ENCODE peak calls at places on chromosomes 1 and 21, in eight cellular contexts. T, B, O, E, M, R, C and H are unnamed samples.

GRCh38 chr1:26017606-26018005 is 4.0 kb upstream of the EXTL1 start:
- DNase-seq in C (no peak), M (no peak), O (no peak), T (peak), R (no peak), B (no peak), E (no peak), H (no peak)

GRCh38 chr1:31591425-31592093 is 15.2 kb downstream of the TINAGL1 start:
- DNase-seq in C (peak), B (peak), T (no peak), R (peak), E (no peak), M (peak), O (no peak), H (no peak)

GRCh38 chr1:81576996-81577697 is 223.6 kb upstream of the ADGRL2 start:
- DNase-seq in M (no peak), B (no peak), O (no peak), E (no peak), R (no peak), T (no peak), C (no peak), H (no peak)

GRCh38 chr21:42315296-42315891 is at the start of gene TFF3:
- DNase-seq in O (no peak), C (peak), B (peak), R (no peak), E (peak), T (no peak), M (no peak), H (no peak)

GRCh38 chr1:228207851-228208821 is at the start of gene OBSCN:
- DNase-seq in O (peak), E (peak), C (no peak), M (no peak), T (no peak), R (no peak), B (no peak), H (no peak)

GRCh38 chr1:167432780-167433179 is 85.5 kb downstream of the CD247 start:
- DNase-seq in O (no peak), T (no peak), R (no peak), E (no peak), M (no peak), C (peak), B (no peak), H (no peak)

GRCh38 chr1:225906467-225906866 is 17.5 kb upstream of the LEFTY1 start:
- DNase-seq in B (no peak), O (no peak), T (no peak), C (no peak), M (no peak), E (no peak), R (no peak), H (no peak)

GRCh38 chr1:60436148-60436547 is 362.6 kb upstream of the C1orf87 start:
- DNase-seq in M (no peak), O (no peak), R (no peak), T (no peak), E (no peak), C (no peak), B (no peak), H (no peak)

GRCh38 chr1:174912243-174912642 is 87.5 kb upstream of the CACYBP start:
- DNase-seq in R (no peak), O (no peak), B (no peak), E (no peak), M (no peak), C (no peak), T (no peak), H (peak)

GRCh38 chr1:205328476-205328875 is 6.9 kb upstream of the NUAK2 start:
- DNase-seq in B (no peak), T (no peak), R (no peak), O (no peak), C (no peak), E (peak), M (no peak), H (peak)

GRCh38 chr21:32392299-32392879 is 423 bp downstream of the URB1 start:
- DNase-seq in R (no peak), T (no peak), B (peak), O (no peak), E (no peak), C (no peak), M (peak), H (no peak)

GRCh38 chr1:202106340-202107284 is 16.1 kb upstream of the GPR37L1 start:
- DNase-seq in R (no peak), O (no peak), M (peak), T (no peak), E (peak), B (no peak), C (no peak), H (no peak)

GRCh38 chr21:25186278-25186677 is 421.0 kb downstream of the MRPL39 start:
- DNase-seq in T (no peak), R (no peak), O (no peak), C (no peak), E (no peak), B (no peak), M (no peak), H (no peak)

GRCh38 chr1:38029081-38029681 is 16.6 kb downstream of the UTP11 start:
- DNase-seq in C (peak), M (no peak), R (peak), E (no peak), O (peak), B (peak), T (no peak), H (no peak)

GRCh38 chr1:182802006-182802798 is 12.6 kb downstream of the NPL start:
- DNase-seq in C (no peak), O (no peak), T (no peak), E (no peak), R (no peak), B (no peak), M (peak), H (no peak)

GRCh38 chr1:60923287-60924110 is 158.9 kb upstream of the NFIA start:
- DNase-seq in M (no peak), C (no peak), O (no peak), B (no peak), T (no peak), E (no peak), R (no peak), H (no peak)

GRCh38 chr1:184664042-184664659 is 90.5 kb downstream of the EDEM3 start:
- DNase-seq in M (peak), C (peak), O (peak), T (no peak), E (peak), R (peak), B (peak), H (no peak)
- TF ChIP-seq CTCF in M (peak), C (peak), O (peak), T (peak), E (peak), R (peak), B (peak), H (peak)

GRCh38 chr1:54476231-54477109 is 70.3 kb upstream of the SSBP3 start:
- DNase-seq in O (no peak), B (no peak), C (no peak), R (no peak), M (no peak), T (no peak), E (no peak), H (no peak)
- H3K4me3 ChIP-seq in O (no peak), B (no peak), C (no peak), R (no peak), M (no peak), T (no peak), E (no peak), H (no peak)

GRCh38 chr1:197615693-197616011 is 159.6 kb downstream of the DENND1B start:
- DNase-seq in O (no peak), R (no peak), M (no peak), T (no peak), E (no peak), B (no peak), C (no peak), H (no peak)

GRCh38 chr1:197618065-197618464 is 157.2 kb downstream of the DENND1B start:
- DNase-seq in B (peak), C (no peak), R (no peak), E (no peak), O (no peak), T (no peak), M (no peak), H (no peak)

GRCh38 chr1:197619008-197619640 is 156.2 kb downstream of the DENND1B start:
- DNase-seq in C (no peak), O (no peak), B (peak), E (no peak), M (no peak), T (peak), R (peak), H (no peak)

GRCh38 chr1:197620660-197621273 is 154.5 kb downstream of the DENND1B start:
- DNase-seq in C (no peak), B (no peak), R (no peak), M (no peak), T (no peak), O (no peak), E (no peak), H (no peak)

GRCh38 chr1:197614916-197615692 is 160.2 kb downstream of the DENND1B start:
- DNase-seq in E (no peak), C (peak), M (peak), B (peak), O (no peak), R (peak), T (no peak), H (no peak)
- TF ChIP-seq CTCF in E (peak), C (peak), M (peak), B (peak), O (peak), R (peak), T (peak), H (peak)

DNA sequence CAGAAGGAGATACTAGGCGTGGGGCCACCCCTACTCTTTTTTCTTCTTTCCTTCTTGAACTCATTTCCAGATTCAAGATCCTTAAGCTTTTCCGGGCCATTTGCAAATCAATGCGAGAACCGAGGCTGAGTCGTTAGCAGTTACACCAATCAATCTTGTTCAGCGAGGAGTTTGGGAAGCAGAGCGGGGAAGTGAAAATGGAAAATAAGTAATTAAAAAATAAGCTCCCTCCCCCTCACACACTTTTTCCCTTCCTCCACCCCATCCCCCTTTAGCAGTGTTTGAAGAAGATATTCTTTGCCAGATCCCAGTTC is 1.7 kb upstream of the NEGR1 start:
- DNase-seq in M (no peak), T (no peak), R (no peak), B (peak), E (no peak), O (no peak), C (no peak), H (peak)
- H3K4me3 ChIP-seq in M (peak), T (peak), R (peak), B (peak), E (peak), O (peak), C (peak), H (peak)